ENCODE peak calls at places on chromosome 19, in four cellular contexts. M, R, B and X are unnamed samples.

GRCh38 chr19:30909216-30909615 is 440.0 kb downstream of the TSHZ3 start:
- DNase-seq in M (no peak), R (no peak), B (no peak), X (no peak)

GRCh38 chr19:29576761-29577661 is 29.1 kb upstream of the POP4 start:
- DNase-seq in M (peak), R (no peak), B (no peak), X (no peak)

GRCh38 chr19:13163609-13164364 is 13.6 kb downstream of the IER2 start:
- DNase-seq in M (peak), R (peak), B (peak), X (peak)

GRCh38 chr19:51688665-51689571 is 4.2 kb upstream of the SPACA6 start:
- DNase-seq in M (peak), R (peak), B (peak), X (peak)

GRCh38 chr19:32219881-32220552 is 125.4 kb upstream of the ZNF507 start:
- DNase-seq in M (no peak), R (no peak), B (no peak), X (no peak)

GRCh38 chr19:2095338-2095938 is 688 bp downstream of the MOB3A start:
- DNase-seq in M (no peak), R (peak), B (no peak), X (no peak)

GRCh38 chr19:19385900-19386339 is 19.6 kb upstream of the GATAD2A start:
- DNase-seq in M (peak), R (no peak), B (peak), X (peak)

GRCh38 chr19:8017808-8018207 is 12.4 kb upstream of the ELAVL1 start:
- DNase-seq in M (no peak), R (peak), B (peak), X (no peak)

GRCh38 chr19:19627716-19628498 is at the start of gene LPAR2:
- DNase-seq in M (peak), R (peak), B (peak), X (peak)

GRCh38 chr19:36151144-36152051 is 849 bp downstream of the COX7A1 start:
- DNase-seq in M (no peak), R (no peak), B (peak), X (no peak)

GRCh38 chr19:45590300-45591003 is 5.8 kb upstream of the OPA3 start:
- DNase-seq in M (no peak), R (no peak), B (no peak), X (no peak)

GRCh38 chr19:7295912-7296486 is 1.8 kb upstream of the INSR start:
- DNase-seq in M (no peak), R (no peak), B (no peak), X (no peak)

GRCh38 chr19:13127051-13127450 is 9.0 kb downstream of the NACC1 start:
- DNase-seq in M (peak), R (no peak), B (no peak), X (no peak)

GRCh38 chr19:2424686-2425621 is 2.4 kb downstream of the TIMM13 start:
- DNase-seq in M (peak), R (peak), B (peak), X (no peak)

GRCh38 chr19:35142531-35143230 is 374 bp upstream of the FXYD7 start:
- DNase-seq in M (no peak), R (peak), B (peak), X (peak)

GRCh38 chr19:35140207-35140897 is 1.7 kb downstream of the FXYD1 start:
- DNase-seq in M (no peak), R (no peak), B (no peak), X (no peak)

GRCh38 chr19:35140898-35141626 is 2.0 kb upstream of the FXYD7 start:
- DNase-seq in M (peak), R (peak), B (peak), X (peak)

GRCh38 chr19:35143231-35143715 is at the start of gene FXYD7:
- DNase-seq in M (no peak), R (peak), B (peak), X (no peak)

DNA sequence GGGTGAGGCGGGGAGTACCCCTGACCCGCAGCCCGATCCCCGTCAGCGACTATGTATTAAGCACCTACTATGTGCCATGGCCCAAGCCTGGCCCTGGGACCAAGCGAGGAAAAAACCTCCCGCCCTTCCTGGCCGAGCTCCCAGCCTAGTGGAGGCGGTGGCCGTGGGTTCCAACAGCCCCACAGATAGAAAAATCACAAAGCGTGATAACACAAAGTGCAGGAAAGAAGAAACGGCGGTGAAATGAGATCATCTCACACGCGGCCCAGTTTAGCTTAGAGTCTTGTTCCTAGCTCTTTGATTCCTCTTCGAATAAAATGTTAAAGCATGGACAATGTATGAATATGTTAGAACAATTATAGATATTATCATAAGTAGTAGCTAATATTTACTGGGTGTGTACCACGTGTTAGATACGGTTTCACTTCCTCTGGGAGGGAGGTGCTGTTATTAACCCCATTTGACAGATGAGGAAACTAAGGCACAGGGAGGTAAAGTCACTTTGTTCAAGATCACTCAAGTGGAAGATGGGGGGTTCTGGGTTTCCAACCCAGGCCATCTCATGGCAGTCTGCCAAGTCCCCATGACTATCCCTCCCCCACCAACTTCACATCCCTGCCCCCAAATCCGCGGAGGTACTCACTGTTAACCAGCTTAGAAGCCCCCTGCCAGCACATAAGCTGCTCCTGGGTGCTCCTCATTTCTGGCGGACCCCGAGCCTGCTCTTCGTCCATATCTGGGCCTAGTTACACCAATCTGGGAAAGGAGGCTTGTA is 1.2 kb upstream of the FXYD7 start:
- DNase-seq in M (peak), R (peak), B (no peak), X (no peak)
- TF ChIP-seq EZH2 in M (no peak), R (no peak), B (no peak), X (no peak)

DNA sequence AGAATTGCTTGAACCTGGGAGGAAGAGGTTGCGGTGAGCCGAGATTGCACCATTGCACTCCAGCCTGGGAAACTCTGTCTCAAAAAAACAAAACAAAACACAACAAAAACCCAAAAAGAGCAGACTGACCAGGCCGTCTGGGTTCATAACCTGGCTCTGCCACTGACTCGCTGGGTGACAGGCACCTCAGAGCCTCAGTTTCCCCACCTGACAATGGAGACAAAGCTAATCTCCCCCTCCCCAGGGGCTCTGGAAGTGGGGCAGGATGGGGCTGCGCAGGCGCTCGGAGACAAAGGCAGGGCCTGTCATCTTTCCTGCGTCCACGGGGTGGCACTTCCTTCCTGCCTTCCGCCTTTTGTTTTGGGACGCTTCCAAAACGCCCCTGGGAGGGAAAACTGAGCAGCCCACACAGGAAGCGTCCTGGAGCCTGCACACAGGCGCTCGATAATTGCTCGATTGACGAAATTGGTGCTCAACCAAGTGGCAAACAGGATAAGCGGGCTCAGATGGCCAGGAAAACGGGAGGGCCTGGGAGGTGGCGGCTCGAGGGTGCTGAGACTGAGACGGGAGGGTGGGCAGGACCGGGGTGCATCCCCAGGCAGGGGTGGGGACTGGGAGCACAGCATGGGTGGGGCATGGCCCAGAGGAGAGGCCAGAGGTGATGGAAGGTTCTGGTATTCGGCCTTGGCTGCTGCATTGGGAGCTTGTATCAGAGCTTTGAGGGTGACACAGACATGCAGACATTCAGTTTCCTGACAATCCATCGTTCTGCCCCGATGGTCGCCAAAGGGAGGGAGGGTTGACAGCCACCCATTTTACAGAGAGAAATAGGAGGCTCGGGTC is 17.8 kb downstream of the SPC24 start:
- DNase-seq in M (peak), R (peak), B (peak), X (peak)
- H2AFZ ChIP-seq in M (peak), R (no peak), B (peak), X (no peak)

DNA sequence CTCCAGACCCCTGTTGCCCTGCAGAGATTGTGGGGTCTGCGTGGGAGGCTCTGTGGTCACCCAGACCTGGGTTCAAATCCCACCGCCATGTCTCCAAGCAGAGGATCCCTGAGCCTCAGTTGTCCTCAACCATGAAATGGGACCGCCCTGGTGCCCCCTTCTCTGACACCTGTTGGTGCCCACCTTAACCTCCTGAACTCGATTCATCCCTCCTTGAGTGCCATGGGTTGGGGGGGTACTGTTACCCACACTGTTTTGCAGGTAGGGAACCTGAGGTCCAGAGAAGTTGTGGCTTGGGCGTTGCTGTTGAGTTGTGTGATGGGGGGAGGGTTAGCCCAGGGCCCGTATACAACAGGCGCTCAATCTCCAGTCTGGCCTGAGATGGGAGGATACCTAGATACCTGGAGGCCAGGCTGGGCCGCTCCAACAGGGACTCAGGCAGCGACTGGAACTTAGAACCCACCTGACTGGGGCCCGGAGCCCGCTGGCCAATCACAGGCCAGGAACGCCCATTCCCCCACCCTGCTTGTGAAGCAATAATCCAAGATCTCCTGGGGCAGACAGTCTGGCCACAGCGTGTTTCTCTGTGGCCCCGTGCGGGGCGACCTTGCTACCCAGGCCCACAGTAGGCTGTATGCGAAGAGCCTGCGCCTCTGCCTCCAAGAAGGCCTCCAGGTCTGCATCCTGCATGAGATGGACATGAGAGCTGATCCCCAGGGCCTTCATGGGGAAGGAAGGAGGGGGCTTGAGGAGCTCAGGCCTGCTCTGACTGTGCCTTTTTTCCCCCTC is 2.8 kb downstream of the ARID3A start:
- DNase-seq in M (no peak), R (no peak), B (no peak), X (no peak)
- H3K4me2 ChIP-seq in M (no peak), R (peak), B (peak), X (no peak)

GRCh38 chr19:41997851-41998229 is 3.8 kb upstream of the ATP1A3 start:
- DNase-seq in M (no peak), R (no peak), B (peak), X (no peak)

GRCh38 chr19:41998246-41999020 is 4.4 kb upstream of the ATP1A3 start:
- DNase-seq in M (peak), R (peak), B (peak), X (no peak)

GRCh38 chr19:41995959-41996797 is 2.1 kb upstream of the ATP1A3 start:
- DNase-seq in M (no peak), R (peak), B (peak), X (no peak)

GRCh38 chr19:41999071-41999877 is 5.2 kb upstream of the ATP1A3 start:
- DNase-seq in M (no peak), R (peak), B (peak), X (no peak)

DNA sequence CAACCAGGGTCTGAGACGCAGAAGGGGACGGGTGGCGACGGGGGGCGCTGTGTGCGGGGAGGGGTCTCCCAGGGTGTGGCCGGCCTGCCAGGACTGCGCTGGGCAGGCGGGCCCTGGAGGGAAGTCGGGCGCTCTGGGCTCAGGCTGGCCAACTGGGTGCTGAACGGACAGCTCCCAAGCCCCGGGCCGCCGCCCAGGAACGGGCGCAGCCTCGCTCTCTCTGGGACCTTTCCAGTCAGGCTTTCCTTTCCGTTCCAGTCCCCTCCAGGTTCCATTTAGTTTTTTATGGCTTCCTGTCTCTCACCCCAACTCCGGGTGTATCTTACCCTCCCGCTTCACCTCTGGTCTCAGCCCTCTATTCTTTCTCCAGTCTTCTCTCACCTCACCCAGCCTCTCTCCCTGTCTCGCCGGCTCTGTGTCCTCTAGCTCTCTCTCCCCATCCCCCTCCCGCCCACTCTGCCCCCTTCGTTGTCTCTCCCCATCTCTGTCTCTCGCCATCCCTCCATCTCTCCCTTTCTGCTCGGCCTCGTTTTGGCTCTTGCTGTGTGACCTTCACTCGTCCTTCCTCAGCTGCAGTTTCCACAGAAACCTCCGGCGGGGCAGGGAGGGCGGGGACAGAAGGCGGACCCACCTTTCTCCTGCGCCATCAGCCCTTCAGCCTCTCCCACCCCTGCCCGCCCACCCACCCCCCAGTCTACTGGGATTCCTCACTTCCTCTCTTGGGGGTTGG is 3.3 kb upstream of the ATP1A3 start:
- DNase-seq in M (peak), R (peak), B (peak), X (peak)
- TF ChIP-seq EZH2 in M (peak), R (peak), B (no peak), X (no peak)

DNA sequence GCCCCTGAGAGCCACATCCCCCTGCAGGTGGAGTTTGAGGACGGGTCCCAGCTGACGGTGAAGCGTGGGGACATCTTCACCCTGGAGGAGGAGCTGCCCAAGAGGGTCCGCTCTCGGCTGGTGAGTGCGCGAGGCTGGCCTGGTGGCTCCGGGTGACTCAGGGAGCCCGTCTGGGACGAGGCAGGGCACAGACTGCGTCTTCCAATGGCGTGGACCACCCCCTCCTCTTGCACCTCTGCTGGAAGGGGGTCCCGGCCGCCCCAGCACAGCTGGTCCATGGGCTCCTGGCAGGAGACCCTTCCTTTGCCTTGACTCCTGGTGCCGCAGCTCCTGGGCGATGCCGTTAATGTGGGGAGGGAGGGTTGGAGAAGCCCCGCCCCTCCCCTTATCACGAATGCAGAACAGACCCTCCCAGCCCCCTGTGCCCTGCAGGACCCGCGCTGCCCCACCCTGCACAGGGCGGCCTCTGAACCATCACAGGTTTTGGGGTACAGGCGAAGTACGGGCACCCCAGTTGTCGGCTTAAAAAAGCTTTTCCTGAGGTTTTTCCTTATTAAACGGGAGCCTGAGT is 181.5 kb downstream of the KDM4B start:
- DNase-seq in M (no peak), R (no peak), B (no peak), X (no peak)
- H2AFZ ChIP-seq in M (no peak), R (no peak), B (no peak), X (no peak)